ENCODE peak calls at places on chromosome 12, in ten cellular contexts. W, Q, A, O, U, Z, T, D, H and F are unnamed samples. For H3K36me3, the result is how much of the 10 kb centered on the place peaks cover.

GRCh38 chr12:76508128-76508661 is 51.4 kb downstream of the OSBPL8 start:
- DNase-seq in W (no peak), Q (no peak), A (no peak), O (no peak), U (no peak), Z (no peak), T (no peak), D (no peak), H (no peak), F (no peak)

GRCh38 chr12:91991397-91992187 is 154.1 kb downstream of the BTG1 start:
- DNase-seq in W (peak), Q (no peak), A (no peak), O (no peak), U (no peak), Z (no peak), T (peak), D (no peak), H (no peak), F (no peak)

GRCh38 chr12:101857043-101857558 is 20.3 kb upstream of the DRAM1 start:
- DNase-seq in W (peak), Q (no peak), A (no peak), O (no peak), U (no peak), Z (no peak), T (peak), D (peak), H (peak), F (no peak)

GRCh38 chr12:4287325-4288290 is 14.0 kb downstream of the CCND2 start:
- DNase-seq in W (no peak), Q (no peak), A (no peak), O (no peak), U (no peak), Z (no peak), T (no peak), D (no peak), H (no peak), F (no peak)

GRCh38 chr12:50764116-50764860 is 387 bp downstream of the ATF1 start:
- DNase-seq in W (no peak), Q (no peak), A (no peak), O (peak), U (peak), Z (no peak), T (no peak), D (peak), H (no peak), F (no peak)

GRCh38 chr12:27571463-27571862 is 47.5 kb downstream of the PPFIBP1 start:
- DNase-seq in W (peak), Q (no peak), A (no peak), O (no peak), U (no peak), Z (peak), T (no peak), D (no peak), H (peak), F (no peak)

GRCh38 chr12:56991319-56991906 is 14.9 kb downstream of the ZBTB39 start:
- DNase-seq in W (no peak), Q (no peak), A (peak), O (peak), U (peak), Z (no peak), T (no peak), D (no peak), H (no peak), F (no peak)

GRCh38 chr12:68263366-68263765 is 10.0 kb upstream of the IL22 start:
- DNase-seq in W (peak), Q (no peak), A (no peak), O (no peak), U (no peak), Z (no peak), T (no peak), D (no peak), H (no peak), F (no peak)

GRCh38 chr12:72618764-72619163 is 346.6 kb downstream of the TRHDE start:
- DNase-seq in W (no peak), Q (no peak), A (no peak), O (no peak), U (no peak), Z (no peak), T (no peak), D (no peak), H (no peak), F (no peak)

GRCh38 chr12:126726481-126727217 is 1540.3 kb upstream of the TMEM132C start:
- DNase-seq in W (no peak), Q (no peak), A (no peak), O (no peak), U (no peak), Z (no peak), T (no peak), D (no peak), H (no peak), F (no peak)

GRCh38 chr12:59396519-59396918 is 199.3 kb upstream of the SLC16A7 start:
- DNase-seq in W (no peak), Q (no peak), A (no peak), O (no peak), U (no peak), Z (no peak), T (no peak), D (no peak), H (no peak), F (no peak)

GRCh38 chr12:27434673-27435565 is 11.6 kb upstream of the SMCO2 start:
- DNase-seq in W (no peak), Q (no peak), A (no peak), O (no peak), U (no peak), Z (no peak), T (peak), D (peak), H (no peak), F (no peak)

GRCh38 chr12:54997914-54998507 is 13.4 kb upstream of the TESPA1 start:
- DNase-seq in W (no peak), Q (no peak), A (no peak), O (no peak), U (no peak), Z (no peak), T (no peak), D (no peak), H (no peak), F (no peak)

GRCh38 chr12:67271976-67272375 is 2.8 kb downstream of the CAND1 start:
- DNase-seq in W (peak), Q (no peak), A (no peak), O (no peak), U (no peak), Z (no peak), T (no peak), D (no peak), H (peak), F (no peak)

GRCh38 chr12:125092872-125093680 is 27.8 kb downstream of the AACS start:
- DNase-seq in W (peak), Q (no peak), A (no peak), O (no peak), U (peak), Z (peak), T (no peak), D (peak), H (no peak), F (peak)

GRCh38 chr12:62660763-62661162 is 194.1 kb downstream of the MON2 start:
- DNase-seq in W (peak), Q (no peak), A (no peak), O (no peak), U (no peak), Z (peak), T (no peak), D (no peak), H (peak), F (no peak)

GRCh38 chr12:47888127-47888819 is 16.5 kb downstream of the VDR start:
- DNase-seq in W (no peak), Q (no peak), A (no peak), O (no peak), U (no peak), Z (no peak), T (no peak), D (peak), H (no peak), F (no peak)

GRCh38 chr12:96571101-96571862 is 81.9 kb downstream of the CFAP54 start:
- DNase-seq in W (peak), Q (no peak), A (no peak), O (no peak), U (no peak), Z (no peak), T (peak), D (no peak), H (no peak), F (no peak)

GRCh38 chr12:123967121-123967586 is 5.5 kb downstream of the CCDC92 start:
- DNase-seq in W (no peak), Q (no peak), A (no peak), O (no peak), U (no peak), Z (no peak), T (no peak), D (no peak), H (no peak), F (no peak)

GRCh38 chr12:99898645-99899044 is 86.1 kb downstream of the ANKS1B start:
- DNase-seq in W (no peak), Q (no peak), A (no peak), O (no peak), U (no peak), Z (no peak), T (no peak), D (no peak), H (no peak), F (no peak)

GRCh38 chr12:46480282-46480681 is 107.7 kb upstream of the SLC38A2 start:
- DNase-seq in W (no peak), Q (no peak), A (no peak), O (no peak), U (no peak), Z (no peak), T (no peak), D (no peak), H (no peak), F (no peak)

GRCh38 chr12:124005736-124006581 is 32.9 kb downstream of the ZNF664 start:
- DNase-seq in W (no peak), Q (no peak), A (no peak), O (no peak), U (no peak), Z (no peak), T (no peak), D (no peak), H (no peak), F (no peak)

GRCh38 chr12:46555379-46555778 is 182.8 kb upstream of the SLC38A2 start:
- DNase-seq in W (peak), Q (no peak), A (no peak), O (no peak), U (no peak), Z (no peak), T (no peak), D (no peak), H (peak), F (no peak)

GRCh38 chr12:77980782-77981181 is 150.1 kb downstream of the NAV3 start:
- DNase-seq in W (peak), Q (no peak), A (no peak), O (no peak), U (no peak), Z (no peak), T (no peak), D (no peak), H (no peak), F (no peak)

GRCh38 chr12:114667669-114668150 is 16.3 kb downstream of the TBX3 start:
- DNase-seq in W (no peak), Q (no peak), A (no peak), O (no peak), U (no peak), Z (no peak), T (no peak), D (no peak), H (no peak), F (no peak)

GRCh38 chr12:42255221-42255874 is 17.3 kb upstream of the YAF2 start:
- DNase-seq in W (no peak), Q (no peak), A (no peak), O (no peak), U (no peak), Z (no peak), T (no peak), D (no peak), H (no peak), F (no peak)

GRCh38 chr12:62224601-62225000 is 35.6 kb upstream of the USP15 start:
- DNase-seq in W (no peak), Q (no peak), A (no peak), O (no peak), U (no peak), Z (no peak), T (no peak), D (no peak), H (no peak), F (no peak)

GRCh38 chr12:11897923-11898322 is 172.8 kb upstream of the BCL2L14 start:
- DNase-seq in W (no peak), Q (no peak), A (no peak), O (no peak), U (no peak), Z (no peak), T (no peak), D (no peak), H (no peak), F (no peak)

GRCh38 chr12:76346798-76347420 is 1.3 kb downstream of the BBS10 start:
- DNase-seq in W (peak), Q (no peak), A (peak), O (peak), U (no peak), Z (peak), T (peak), D (peak), H (no peak), F (peak)

GRCh38 chr12:117685115-117685926 is 283.5 kb downstream of the KSR2 start:
- DNase-seq in W (peak), Q (peak), A (no peak), O (peak), U (no peak), Z (peak), T (no peak), D (peak), H (peak), F (peak)

GRCh38 chr12:12689672-12690287 is 6.2 kb downstream of the GPR19 start:
- DNase-seq in W (no peak), Q (no peak), A (no peak), O (no peak), U (no peak), Z (no peak), T (no peak), D (no peak), H (no peak), F (no peak)

GRCh38 chr12:91630906-91631305 is 448.3 kb upstream of the DCN start:
- DNase-seq in W (no peak), Q (no peak), A (no peak), O (no peak), U (no peak), Z (no peak), T (no peak), D (no peak), H (no peak), F (no peak)

GRCh38 chr12:119869720-119870119 is 7.4 kb downstream of the CIT start:
- DNase-seq in W (peak), Q (no peak), A (no peak), O (peak), U (no peak), Z (peak), T (no peak), D (no peak), H (peak), F (no peak)

GRCh38 chr12:59459966-59460365 is 135.9 kb upstream of the SLC16A7 start:
- DNase-seq in W (peak), Q (no peak), A (no peak), O (no peak), U (no peak), Z (no peak), T (no peak), D (peak), H (no peak), F (no peak)

GRCh38 chr12:20040844-20041243 is 327.5 kb upstream of the PDE3A start:
- DNase-seq in W (peak), Q (no peak), A (peak), O (peak), U (no peak), Z (no peak), T (no peak), D (no peak), H (no peak), F (no peak)

GRCh38 chr12:116528498-116528897 is 30.7 kb upstream of the MAP1LC3B2 start:
- DNase-seq in W (peak), Q (no peak), A (no peak), O (no peak), U (no peak), Z (no peak), T (no peak), D (no peak), H (no peak), F (no peak)

GRCh38 chr12:6899837-6900519 is 4.6 kb upstream of the LRRC23 start:
- DNase-seq in W (peak), Q (no peak), A (peak), O (peak), U (peak), Z (no peak), T (no peak), D (no peak), H (no peak), F (peak)

DNA sequence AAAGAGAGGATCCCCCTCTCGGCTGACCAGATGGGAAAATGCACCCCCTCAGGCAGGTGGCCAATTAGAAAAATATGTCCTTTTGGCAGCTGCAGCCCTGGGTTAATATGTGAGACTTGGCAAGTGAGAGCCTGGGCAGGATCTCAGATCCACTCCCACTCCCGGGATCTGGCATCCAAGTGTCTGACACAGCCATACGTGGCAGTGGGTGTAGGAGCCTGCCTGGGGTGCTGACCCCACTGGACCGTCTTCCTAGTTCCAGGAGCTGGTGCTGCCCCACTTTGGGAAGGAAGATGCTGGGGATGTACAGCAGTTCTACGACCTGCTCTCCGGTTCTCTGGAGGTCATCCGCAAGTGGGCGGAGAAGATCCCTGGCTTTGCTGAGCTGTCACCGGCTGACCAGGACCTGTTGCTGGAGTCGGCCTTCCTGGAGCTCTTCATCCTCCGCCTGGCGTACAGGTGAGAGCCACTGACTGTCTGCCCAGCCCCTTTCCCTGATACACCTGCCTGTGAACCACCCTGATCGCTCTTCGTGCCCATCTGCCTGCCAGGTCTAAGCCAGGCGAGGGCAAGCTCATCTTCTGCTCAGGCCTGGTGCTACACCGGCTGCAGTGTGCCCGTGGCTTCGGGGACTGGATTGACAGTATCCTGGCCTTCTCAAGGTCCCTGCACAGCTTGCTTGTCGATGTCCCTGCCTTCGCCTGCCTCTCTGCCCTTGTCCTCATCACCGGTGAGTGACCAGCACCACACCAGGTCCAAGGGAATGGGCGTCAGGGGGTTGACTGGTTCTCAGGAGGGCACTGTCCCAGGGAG is 5.8 kb downstream of the NR4A1 start:
- DNase-seq in W (peak), Q (no peak), A (peak), O (no peak), U (no peak), Z (no peak), T (no peak), D (peak), H (no peak), F (no peak)
- H3K4me3 ChIP-seq in W (no peak), Q (no peak), A (no peak), O (no peak), U (no peak), Z (no peak), T (no peak), D (no peak), H (no peak), F (no peak)

DNA sequence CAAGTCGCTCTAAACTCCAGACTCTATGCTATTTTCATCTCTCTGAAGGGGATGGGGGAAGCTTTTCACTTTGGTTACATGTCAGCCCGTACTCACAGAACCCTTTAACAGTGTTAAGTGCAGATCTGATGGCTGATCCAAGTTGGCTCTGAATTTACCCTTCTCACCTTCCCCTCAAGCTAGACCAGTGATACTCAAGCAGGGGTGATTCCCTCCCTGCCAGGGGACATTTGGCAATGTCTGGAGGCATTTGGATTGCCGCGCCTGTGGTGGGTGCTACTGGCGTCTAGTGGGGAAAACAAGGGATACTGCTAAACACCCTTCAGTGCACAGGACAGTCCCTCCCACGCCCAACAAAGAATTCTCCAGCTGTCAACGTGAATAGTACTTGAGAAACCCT is 6.0 kb upstream of the TEX52 start:
- DNase-seq in W (no peak), Q (no peak), A (no peak), O (no peak), U (no peak), Z (no peak), T (no peak), D (no peak), H (no peak), F (no peak)
- H3K36me3 ChIP-seq in W (under half), Q (under half), A (under half), O (under half), U (under half), Z (under half), T (under half), D (under half), H (under half), F (under half)

DNA sequence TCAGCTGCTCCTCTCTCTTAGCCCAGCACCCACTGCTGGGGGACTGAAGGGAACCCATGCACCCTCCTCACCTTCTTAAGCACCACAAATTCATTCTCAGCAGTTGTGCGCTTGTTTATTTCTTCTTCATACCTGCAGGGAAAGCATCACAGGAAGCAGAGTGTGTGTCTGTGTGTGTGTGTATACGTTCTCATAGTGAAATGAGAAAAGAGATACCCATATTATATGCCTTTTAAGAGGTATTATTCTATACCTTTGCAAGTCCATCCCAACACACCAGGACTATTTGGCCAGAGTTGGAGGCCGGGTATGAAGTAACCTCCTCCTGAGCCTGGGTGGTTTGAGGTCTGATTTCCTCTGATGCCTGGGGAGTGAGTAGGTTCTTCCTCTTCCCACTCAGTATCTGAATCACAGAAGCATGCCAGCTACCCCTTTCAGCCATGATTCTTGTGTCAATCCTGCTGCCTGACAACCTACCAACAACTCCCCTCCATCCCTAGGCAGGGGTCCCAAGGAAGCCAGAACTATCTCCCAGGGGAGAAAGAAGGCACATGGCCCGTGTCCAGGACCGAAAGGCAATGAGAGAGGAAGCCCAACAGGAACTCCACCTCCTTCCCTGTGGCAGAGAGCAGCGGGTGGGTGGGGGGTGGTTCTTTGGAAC is 3.0 kb downstream of the KRT73 start:
- DNase-seq in W (peak), Q (no peak), A (no peak), O (no peak), U (peak), Z (no peak), T (no peak), D (no peak), H (no peak), F (no peak)
- H3K4me3 ChIP-seq in W (no peak), Q (no peak), A (no peak), O (no peak), U (no peak), Z (no peak), T (no peak), D (no peak), H (no peak), F (no peak)

GRCh38 chr12:132659146-132659545 is 28.0 kb downstream of the POLE start:
- DNase-seq in W (no peak), Q (no peak), A (no peak), O (no peak), U (no peak), Z (no peak), T (no peak), D (no peak), H (no peak), F (no peak)

GRCh38 chr12:132660047-132660446 is 27.1 kb downstream of the POLE start:
- DNase-seq in W (no peak), Q (no peak), A (no peak), O (no peak), U (no peak), Z (no peak), T (no peak), D (no peak), H (no peak), F (no peak)

GRCh38 chr12:132664206-132665148 is 22.7 kb downstream of the POLE start:
- DNase-seq in W (no peak), Q (no peak), A (no peak), O (no peak), U (no peak), Z (no peak), T (no peak), D (no peak), H (no peak), F (no peak)

GRCh38 chr12:132662901-132663755 is 24.0 kb downstream of the POLE start:
- DNase-seq in W (no peak), Q (no peak), A (no peak), O (no peak), U (no peak), Z (no peak), T (no peak), D (no peak), H (no peak), F (no peak)

GRCh38 chr12:132661972-132662371 is 25.2 kb downstream of the POLE start:
- DNase-seq in W (no peak), Q (no peak), A (no peak), O (no peak), U (no peak), Z (no peak), T (no peak), D (no peak), H (no peak), F (no peak)
- H3K36me3 ChIP-seq in W (under half), Q (half or more), A (under half), O (half or more), U (half or more), Z (under half), T (under half), D (under half), H (under half), F (under half)